ENCODE peak calls at places on chromosomes 13 and 19, in four cellular contexts. O, K, R and Z are unnamed samples. For H3K4me1, the result is how much of the 10 kb centered on the place peaks cover.

GRCh38 chr19:1228161-1228560 is 9.6 kb downstream of the CBARP start:
- DNase-seq in O (no peak), R (no peak), K (no peak), Z (no peak)

GRCh38 chr19:8806661-8807060 is 25.4 kb downstream of the ZNF558 start:
- DNase-seq in R (no peak), K (no peak), O (no peak), Z (no peak)

GRCh38 chr13:73222627-73223026 is 163.8 kb downstream of the KLF5 start:
- DNase-seq in O (no peak), R (no peak), K (no peak), Z (no peak)

GRCh38 chr13:28131646-28132045 is 6.7 kb upstream of the PAN3 start:
- DNase-seq in K (no peak), R (no peak), O (no peak), Z (no peak)

GRCh38 chr19:12953456-12954149 is 3.4 kb downstream of the GADD45GIP1 start:
- DNase-seq in R (no peak), K (no peak), O (no peak), Z (no peak)

GRCh38 chr13:114089751-114090400 is 42.5 kb downstream of the RASA3 start:
- DNase-seq in O (no peak), K (no peak), R (no peak), Z (no peak)

GRCh38 chr13:66657165-66657895 is 572.8 kb downstream of the PCDH9 start:
- DNase-seq in O (peak), R (no peak), K (peak), Z (peak)

GRCh38 chr13:99162962-99163361 is 37.7 kb upstream of the UBAC2 start:
- DNase-seq in O (no peak), R (no peak), K (no peak), Z (no peak)

GRCh38 chr13:31725841-31726240 is 13.5 kb upstream of the RXFP2 start:
- DNase-seq in R (no peak), O (no peak), K (peak), Z (no peak)

GRCh38 chr13:90201676-90202425 is 1145.6 kb upstream of the MIR17HG start:
- DNase-seq in K (no peak), O (no peak), R (no peak), Z (no peak)

GRCh38 chr13:46604226-46604968 is 51.4 kb downstream of the LRCH1 start:
- DNase-seq in R (no peak), O (peak), K (no peak), Z (no peak)

GRCh38 chr13:29465741-29466293 is 129.7 kb downstream of the SLC7A1 start:
- DNase-seq in K (peak), R (peak), O (peak), Z (peak)

GRCh38 chr19:46733693-46734240 is 12.1 kb upstream of the FKRP start:
- DNase-seq in K (no peak), O (no peak), R (no peak), Z (no peak)

GRCh38 chr13:20672772-20673171 is 30.7 kb upstream of the IL17D start:
- DNase-seq in O (no peak), R (no peak), K (peak), Z (no peak)

GRCh38 chr13:112685856-112686255 is 4.0 kb upstream of the ATP11A start:
- DNase-seq in K (no peak), O (no peak), R (no peak), Z (no peak)

GRCh38 chr19:5691930-5692784 is 2.1 kb downstream of the RPL36 start:
- DNase-seq in K (no peak), R (peak), O (no peak), Z (peak)

GRCh38 chr19:49017041-49017665 is at the start of gene LHB:
- DNase-seq in K (no peak), R (no peak), O (no peak), Z (no peak)

GRCh38 chr13:44626176-44626575 is 50.0 kb upstream of the TSC22D1 start:
- DNase-seq in R (no peak), O (no peak), K (no peak), Z (no peak)

GRCh38 chr13:49635599-49636433 is 7.5 kb downstream of the ARL11 start:
- DNase-seq in O (no peak), K (peak), R (peak), Z (no peak)

GRCh38 chr13:102011539-102011938 is 390.3 kb downstream of the FGF14 start:
- DNase-seq in K (no peak), O (no peak), R (no peak), Z (no peak)

GRCh38 chr13:41356788-41357187 is 45.7 kb downstream of the NAA16 start:
- DNase-seq in K (no peak), R (no peak), O (no peak), Z (no peak)

GRCh38 chr19:4492337-4493103 is 20.4 kb downstream of the HDGFL2 start:
- DNase-seq in O (no peak), K (no peak), R (no peak), Z (no peak)

DNA sequence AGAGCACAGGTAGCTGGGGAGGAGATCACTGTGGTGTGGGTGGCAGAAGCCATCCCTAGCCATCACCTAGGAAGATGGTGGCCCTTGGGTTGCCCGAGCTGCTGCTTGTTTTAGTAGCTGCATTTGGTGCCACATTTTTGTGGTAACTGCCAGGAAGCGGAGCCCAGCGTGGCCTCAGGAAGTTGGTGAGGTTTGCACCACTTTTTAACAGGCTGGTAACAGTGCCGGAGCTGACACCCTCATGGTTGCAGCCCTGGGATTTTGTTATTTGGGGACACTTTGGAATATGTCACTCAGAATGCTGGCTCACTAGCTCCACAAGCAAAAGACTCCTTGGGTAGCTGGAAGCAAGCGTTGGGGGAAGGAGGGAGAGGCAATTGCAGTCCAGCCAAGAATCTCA is 22.1 kb downstream of the ACTN4 start:
- DNase-seq in R (no peak), O (no peak), K (no peak), Z (no peak)
- H3K4me1 ChIP-seq in R (under half), O (under half), K (under half), Z (half or more)

GRCh38 chr19:6735181-6735891 is 2.0 kb downstream of the GPR108 start:
- DNase-seq in K (no peak), O (no peak), R (no peak), Z (no peak)
- H3K4me3 ChIP-seq in K (peak), O (no peak), R (no peak), Z (no peak)

DNA sequence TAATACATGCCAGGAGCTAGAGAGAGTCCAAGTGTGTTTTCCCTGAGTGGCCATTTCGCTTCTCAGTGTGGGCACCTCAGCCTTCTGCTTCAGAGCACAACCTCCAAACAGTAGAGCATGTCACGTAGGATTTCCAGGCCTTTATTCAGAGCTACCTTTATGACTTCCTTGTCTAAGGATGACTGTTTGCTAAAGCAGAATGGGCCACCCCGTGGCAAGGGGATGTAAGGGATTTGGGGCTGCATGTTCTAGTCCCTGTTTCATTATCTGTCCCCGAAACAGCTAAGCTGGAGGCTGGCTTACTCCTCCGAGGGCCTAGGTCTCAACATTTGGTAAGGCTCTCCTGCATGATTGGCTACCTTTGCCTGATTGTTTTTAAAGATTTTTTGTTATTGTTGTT is 6.0 kb downstream of the RNASEH2B start:
- DNase-seq in O (no peak), K (no peak), R (no peak), Z (no peak)
- TF ChIP-seq CTCF in O (no peak), K (no peak), R (no peak), Z (no peak)

GRCh38 chr19:39333507-39333906 is 2.3 kb downstream of the GMFG start:
- DNase-seq in K (no peak), R (no peak), O (no peak), Z (no peak)

GRCh38 chr19:39335168-39335567 is 675 bp downstream of the GMFG start:
- DNase-seq in K (no peak), R (no peak), O (no peak), Z (no peak)

GRCh38 chr19:39332293-39332692 is 3.5 kb downstream of the GMFG start:
- DNase-seq in R (no peak), K (no peak), O (no peak), Z (no peak)

GRCh38 chr19:39336483-39336882 is 640 bp upstream of the GMFG start:
- DNase-seq in O (no peak), K (no peak), R (no peak), Z (no peak)

DNA sequence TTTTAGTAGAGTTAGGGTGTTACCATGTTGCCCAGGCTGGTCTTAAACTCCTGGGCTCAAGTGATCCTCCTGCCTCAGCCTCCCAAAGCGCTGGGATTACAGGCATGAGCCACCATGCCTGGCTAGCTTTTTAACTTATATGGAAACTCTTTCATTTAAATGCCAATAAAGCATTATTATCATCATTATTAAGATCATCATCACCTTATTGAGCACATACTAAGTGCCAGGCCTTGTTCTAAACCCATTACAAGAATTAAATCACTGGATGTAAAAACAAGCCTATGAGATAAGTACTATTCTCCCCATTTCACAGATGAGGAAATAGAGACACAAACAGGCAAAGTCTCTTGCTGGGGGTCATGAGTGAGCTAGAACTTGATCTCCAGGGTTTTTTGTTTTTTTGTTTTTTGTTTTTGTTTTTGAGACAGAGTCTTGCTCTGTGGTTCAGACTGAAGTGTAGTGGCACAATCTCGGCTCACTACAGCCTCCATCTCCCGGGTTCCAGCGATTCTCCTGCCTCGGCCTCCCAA is 1.3 kb downstream of the GMFG start:
- DNase-seq in R (no peak), O (no peak), K (no peak), Z (no peak)
- H3K4me1 ChIP-seq in R (under half), O (under half), K (under half), Z (under half)

DNA sequence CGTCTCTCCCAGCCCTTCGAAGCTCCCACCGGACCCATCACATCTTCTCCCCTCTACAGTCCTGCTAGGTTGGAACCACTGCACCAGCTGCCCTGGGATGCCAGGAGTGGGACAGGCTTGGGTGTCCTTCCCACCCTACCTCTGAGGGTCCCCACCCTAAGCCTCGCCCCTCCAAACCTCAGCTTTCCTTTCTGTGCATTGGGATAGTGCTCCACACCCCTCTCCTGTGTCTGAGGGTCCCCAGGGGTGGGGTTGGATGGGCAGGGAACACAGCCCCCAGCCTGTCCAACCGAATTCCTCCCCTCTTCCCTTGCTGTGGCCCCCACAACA is 1.9 kb upstream of the BCL3 start:
- DNase-seq in O (no peak), K (no peak), R (no peak), Z (no peak)
- H3K4me3 ChIP-seq in O (no peak), K (no peak), R (no peak), Z (peak)